ENCODE peak calls at places on chromosomes 12 and 14, in nine cellular contexts. M, Y, B, L, C, N, F, A and J are unnamed samples.

GRCh38 chr14:61064210-61064609 is 83.2 kb downstream of the SLC38A6 start:
- DNase-seq in M (no peak), Y (no peak), B (no peak), L (no peak), C (no peak), N (no peak), F (no peak), A (no peak), J (peak; percentile 7)

GRCh38 chr14:24837280-24838046 is 203.5 kb upstream of the GZMB start:
- DNase-seq in M (no peak), Y (no peak), B (no peak), L (no peak), C (no peak), N (no peak), F (no peak), A (no peak), J (no peak)

GRCh38 chr12:106133136-106134087 is 5.3 kb downstream of the NUAK1 start:
- DNase-seq in M (no peak), Y (peak; percentile 47), B (no peak), L (no peak), C (no peak), N (no peak), F (no peak), A (no peak), J (no peak)

GRCh38 chr12:88298761-88299242 is 156.7 kb downstream of the TMTC3 start:
- DNase-seq in M (no peak), Y (peak; percentile 30), B (no peak), L (no peak), C (peak; percentile 68), N (peak; percentile 31), F (no peak), A (no peak), J (no peak)

GRCh38 chr12:85825751-85826150 is 10.5 kb downstream of the RASSF9 start:
- DNase-seq in M (no peak), Y (no peak), B (no peak), L (no peak), C (no peak), N (no peak), F (no peak), A (no peak), J (no peak)

GRCh38 chr12:100827901-100828520 is 33.4 kb downstream of the ANO4 start:
- DNase-seq in M (no peak), Y (peak; percentile 32), B (no peak), L (no peak), C (peak; percentile 69), N (peak; percentile 7), F (no peak), A (no peak), J (peak; percentile 61)

GRCh38 chr12:105783983-105784947 is 354.5 kb downstream of the NUAK1 start:
- DNase-seq in M (no peak), Y (no peak), B (no peak), L (no peak), C (no peak), N (peak; percentile 73), F (no peak), A (no peak), J (no peak)

GRCh38 chr12:124769166-124769530 is 94.5 kb downstream of the SCARB1 start:
- DNase-seq in M (no peak), Y (no peak), B (no peak), L (no peak), C (no peak), N (peak; percentile 24), F (no peak), A (no peak), J (no peak)

GRCh38 chr12:45304514-45305178 is 88.8 kb downstream of the ANO6 start:
- DNase-seq in M (no peak), Y (no peak), B (no peak), L (no peak), C (no peak), N (no peak), F (no peak), A (no peak), J (no peak)

GRCh38 chr12:6465467-6466183 is 4.9 kb downstream of the VAMP1 start:
- DNase-seq in M (peak; percentile 62), Y (peak; percentile 79), B (no peak), L (no peak), C (peak; percentile 27), N (peak; percentile 58), F (no peak), A (peak; percentile 64), J (peak; percentile 72)

GRCh38 chr14:21068521-21069387 is 1.4 kb upstream of the ARHGEF40 start:
- DNase-seq in M (no peak), Y (peak; percentile 58), B (peak; percentile 47), L (peak; percentile 27), C (peak; percentile 31), N (peak; percentile 43), F (peak; percentile 54), A (peak; percentile 70), J (peak; percentile 85)

GRCh38 chr14:23559010-23559920 is 3.2 kb downstream of the THTPA start:
- DNase-seq in M (peak; percentile 49), Y (peak; percentile 70), B (peak; percentile 25), L (peak; percentile 38), C (no peak), N (peak; percentile 53), F (peak; percentile 72), A (no peak), J (peak; percentile 72)

GRCh38 chr12:52873832-52874572 is 25.2 kb upstream of the KRT78 start:
- DNase-seq in M (peak; percentile 89), Y (peak; percentile 89), B (no peak), L (no peak), C (no peak), N (peak; percentile 74), F (peak; percentile 51), A (peak; percentile 88), J (peak; percentile 91)

GRCh38 chr12:83149987-83150386 is 463.3 kb downstream of the TMTC2 start:
- DNase-seq in M (no peak), Y (no peak), B (no peak), L (no peak), C (no peak), N (no peak), F (no peak), A (no peak), J (no peak)